ENCODE peak calls at places on chromosomes 2 and 18, in four cellular contexts. G is CD8-positive, alpha-beta memory T cell; V is fibroblast of lung; Q is heart right ventricle. I is an unnamed sample.

GRCh38 chr2:156155319-156155718 is 177.2 kb downstream of the NR4A2 start:
- DNase-seq in V (no peak), Q (no peak), G (no peak), I (no peak)

GRCh38 chr2:24972315-24972958 is 682 bp upstream of the DNAJC27 start:
- DNase-seq in G (peak; percentile 15), V (peak; percentile 44), Q (no peak), I (no peak)

GRCh38 chr18:12882416-12882815 is 1.6 kb downstream of the PTPN2 start:
- DNase-seq in G (no peak), Q (no peak), V (peak; percentile 30), I (no peak)

GRCh38 chr2:228018311-228018710 is 146.9 kb downstream of the DAW1 start:
- DNase-seq in G (no peak), Q (no peak), V (no peak), I (no peak)

GRCh38 chr18:33034941-33035340 is 262.1 kb upstream of the KLHL14 start:
- DNase-seq in G (no peak), V (peak; percentile 92), Q (no peak), I (no peak)

GRCh38 chr2:152012697-152013096 is 86.1 kb downstream of the CACNB4 start:
- DNase-seq in V (no peak), G (no peak), Q (no peak), I (no peak)

GRCh38 chr2:196066794-196067382 is 1.7 kb downstream of the DNAH7 start:
- DNase-seq in V (peak; percentile 57), Q (no peak), G (no peak), I (no peak)

GRCh38 chr18:11322716-11323115 is 173.3 kb upstream of the PIEZO2 start:
- DNase-seq in G (no peak), V (no peak), Q (no peak), I (no peak)

GRCh38 chr2:128278979-128279378 is 39.7 kb downstream of the HS6ST1 start:
- DNase-seq in G (no peak), V (no peak), Q (no peak), I (no peak)

GRCh38 chr2:67938053-67938452 is 124.8 kb downstream of the C1D start:
- DNase-seq in G (no peak), Q (no peak), V (no peak), I (peak; percentile 83)

DNA sequence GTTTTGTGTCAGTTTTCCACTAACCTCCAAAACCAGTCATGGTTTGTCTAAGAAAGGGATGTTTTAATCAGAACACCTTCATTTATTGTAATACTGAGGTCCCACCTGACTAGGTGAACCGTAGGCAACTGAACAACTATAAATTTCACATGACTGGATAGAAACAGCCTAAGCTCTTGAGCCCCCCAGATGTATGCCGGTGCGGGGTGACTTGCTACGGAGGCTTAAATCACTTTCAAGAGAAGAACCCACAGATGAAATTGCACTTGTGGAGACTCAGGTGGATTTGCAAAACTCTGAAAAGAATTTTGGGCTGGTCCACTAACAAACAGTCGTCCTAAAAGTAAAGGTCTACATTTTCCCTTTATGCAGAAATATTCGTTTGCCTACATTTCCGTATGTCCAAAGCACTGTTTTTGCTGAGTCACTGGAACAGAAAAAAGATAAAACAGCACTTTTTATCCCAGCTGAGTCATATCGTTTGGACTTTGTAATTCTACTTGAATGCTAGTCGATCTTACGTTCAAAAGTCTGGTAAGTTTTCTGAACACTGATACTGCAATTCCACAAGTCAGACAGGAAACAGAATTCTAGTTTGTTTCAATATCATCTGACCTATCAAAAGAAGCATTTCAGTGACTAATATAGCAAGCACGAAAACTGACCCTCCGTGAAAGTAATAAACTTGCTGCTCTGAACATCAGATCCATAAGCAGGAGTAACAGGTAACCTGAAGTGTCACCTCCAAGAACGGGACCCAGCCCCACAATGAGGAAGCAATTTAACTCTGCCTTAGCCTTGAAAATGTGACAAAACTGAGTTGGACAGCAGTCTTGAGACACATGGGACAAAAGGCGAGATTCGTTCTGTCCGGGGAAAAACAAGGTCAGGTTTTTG is 18.1 kb downstream of the ZNF516 start:
- DNase-seq in G (no peak), Q (no peak), V (peak; percentile 96), I (no peak)
- H3K4me3 ChIP-seq in G (no peak overlapping the region), Q (no peak overlapping the region), V (peak overlapping the region; percentile 43), I (peak overlapping the region; percentile 28)

DNA sequence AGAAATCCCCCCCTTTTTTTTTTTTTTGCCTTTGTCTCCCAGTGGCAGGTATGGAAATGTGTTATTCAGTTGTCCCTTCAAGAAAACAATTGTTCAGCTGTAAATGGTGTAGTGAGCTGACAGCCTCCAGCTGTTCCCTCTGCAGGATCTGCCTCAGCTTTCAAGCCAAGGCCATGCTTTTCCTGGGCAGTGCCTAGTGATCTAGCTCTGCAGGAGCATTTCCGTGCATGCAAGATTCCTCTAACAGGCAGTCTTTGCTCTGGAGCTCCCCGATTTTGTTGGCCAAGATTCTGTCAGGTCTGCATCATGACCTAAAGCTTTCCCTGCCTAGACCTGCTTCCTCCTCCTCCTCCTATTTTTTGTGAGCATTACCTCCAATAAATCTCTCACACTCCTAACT is 300.7 kb upstream of the UBE2E3 start:
- DNase-seq in G (no peak), Q (no peak), V (no peak), I (no peak)
- H3K4me3 ChIP-seq in G (no peak overlapping the region), Q (no peak overlapping the region), V (no peak overlapping the region), I (no peak overlapping the region)

GRCh38 chr2:71423817-71424420 is 29.4 kb upstream of the DYSF start:
- DNase-seq in V (no peak), Q (no peak), G (no peak), I (no peak)

GRCh38 chr2:71422786-71423185 is 30.6 kb upstream of the DYSF start:
- DNase-seq in Q (no peak), V (no peak), G (no peak), I (no peak)

GRCh38 chr2:71419976-71420375 is 33.4 kb upstream of the DYSF start:
- DNase-seq in G (no peak), Q (no peak), V (no peak), I (no peak)

GRCh38 chr2:71417300-71418202 is 35.8 kb upstream of the DYSF start:
- DNase-seq in G (no peak), V (no peak), Q (no peak), I (no peak)

GRCh38 chr2:71419145-71419544 is 34.2 kb upstream of the DYSF start:
- DNase-seq in V (no peak), Q (no peak), G (no peak), I (no peak)
- H3K4me3 ChIP-seq in V (no peak overlapping the region), Q (no peak overlapping the region), G (no peak overlapping the region), I (no peak overlapping the region)

GRCh38 chr2:192165842-192166241 is 28.9 kb downstream of the TMEFF2 start:
- DNase-seq in G (no peak), Q (no peak), V (no peak), I (no peak)

GRCh38 chr2:192161670-192162290 is 33.0 kb downstream of the TMEFF2 start:
- DNase-seq in Q (no peak), V (no peak), G (no peak), I (no peak)

GRCh38 chr2:192159764-192160163 is 35.0 kb downstream of the TMEFF2 start:
- DNase-seq in Q (no peak), G (no peak), V (no peak), I (no peak)

GRCh38 chr2:192159215-192159614 is 35.5 kb downstream of the TMEFF2 start:
- DNase-seq in G (no peak), V (no peak), Q (no peak), I (no peak)

GRCh38 chr2:192162392-192163042 is 32.2 kb downstream of the TMEFF2 start:
- DNase-seq in G (peak; percentile 49), Q (no peak), V (peak; percentile 85), I (peak; percentile 78)
- H3K4me3 ChIP-seq in G (peak overlapping the region; percentile 16), Q (no peak overlapping the region), V (no peak overlapping the region), I (no peak overlapping the region)

DNA sequence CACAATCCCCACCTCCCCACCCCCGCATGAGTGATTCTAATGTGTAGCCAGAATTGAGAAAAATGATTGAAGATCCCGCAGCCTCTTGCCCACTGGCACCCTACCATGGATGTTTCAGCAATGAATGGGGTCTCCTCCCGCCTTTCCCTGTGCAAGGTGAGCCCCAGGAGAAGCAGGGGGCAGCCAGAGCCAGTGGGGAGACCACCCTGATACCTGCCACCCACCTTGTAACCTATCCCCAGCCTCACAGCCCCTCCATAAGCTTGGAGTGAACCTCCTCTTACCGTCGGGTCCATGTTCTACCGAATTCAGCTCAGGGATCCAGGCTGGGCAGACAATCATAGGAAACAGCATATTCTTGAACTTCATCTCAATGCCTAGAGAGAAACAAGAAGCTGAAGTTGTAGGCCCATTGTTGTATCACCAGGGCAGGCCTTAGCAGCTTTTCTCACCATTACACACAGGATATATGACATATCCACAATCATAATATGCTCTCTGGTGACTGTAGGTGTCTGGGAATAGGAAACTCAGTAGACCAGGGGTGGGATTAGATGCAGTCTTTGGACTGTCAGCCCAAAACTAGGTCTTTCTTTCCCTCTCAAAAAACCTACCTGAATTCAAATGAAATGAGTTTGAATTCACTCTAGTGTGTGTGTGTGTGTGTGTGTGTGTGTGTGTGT is 30.9 kb downstream of the XDH start:
- DNase-seq in V (peak; percentile 38), Q (no peak), G (no peak), I (no peak)
- H3K4me3 ChIP-seq in V (no peak overlapping the region), Q (no peak overlapping the region), G (no peak overlapping the region), I (no peak overlapping the region)

GRCh38 chr2:186349508-186349907 is 136.6 kb upstream of the ZC3H15 start:
- DNase-seq in Q (no peak), V (peak; percentile 95), G (no peak), I (no peak)

GRCh38 chr2:186346216-186346615 is 139.8 kb upstream of the ZC3H15 start:
- DNase-seq in G (no peak), V (no peak), Q (no peak), I (no peak)

GRCh38 chr2:186345745-186346144 is 140.3 kb upstream of the ZC3H15 start:
- DNase-seq in G (no peak), V (no peak), Q (no peak), I (no peak)

GRCh38 chr2:186348200-186348599 is 137.9 kb upstream of the ZC3H15 start:
- DNase-seq in G (no peak), Q (no peak), V (peak; percentile 1), I (no peak)

GRCh38 chr2:186347472-186347871 is 138.6 kb upstream of the ZC3H15 start:
- DNase-seq in G (no peak), Q (no peak), V (no peak), I (no peak)
- H3K4me3 ChIP-seq in G (no peak overlapping the region), Q (no peak overlapping the region), V (no peak overlapping the region), I (no peak overlapping the region)